ENCODE peak calls at places on chromosomes 3 and 15, in six cellular contexts. Y is GM12878, T is A549, E is ovary, G is HCT116, C is stomach. R is an unnamed sample.
A peak's percentile ranks its signal among the peaks of the same experiment; 100 is the strongest.

GRCh38 chr15:56537881-56538280 is 72.9 kb upstream of the MNS1 start:
- DNase-seq in T (no peak), C (peak; percentile 39), G (no peak), Y (no peak), E (no peak), R (peak; percentile 22)

GRCh38 chr3:188209740-188210139 is 55.8 kb downstream of the LPP start:
- DNase-seq in Y (no peak), T (no peak), G (no peak), E (no peak), C (no peak), R (no peak)

GRCh38 chr15:92391640-92392039 is 2.0 kb upstream of the ST8SIA2 start:
- DNase-seq in C (no peak), T (peak; percentile 74), E (no peak), G (peak; percentile 36), Y (no peak), R (no peak)

GRCh38 chr3:66499881-66500574 is 794 bp downstream of the LRIG1 start:
- DNase-seq in C (peak; percentile 34), E (peak; percentile 43), T (peak; percentile 20), G (no peak), Y (no peak), R (peak; percentile 38)

GRCh38 chr15:23566070-23567050 is 886 bp downstream of the MKRN3 start:
- DNase-seq in C (no peak), E (no peak), G (peak; percentile 29), Y (no peak), T (no peak), R (no peak)

GRCh38 chr3:51024765-51025681 is 350.3 kb downstream of the DOCK3 start:
- DNase-seq in G (no peak), C (peak; percentile 50), E (no peak), T (no peak), Y (no peak), R (peak; percentile 60)

GRCh38 chr3:160564205-160564922 is 1.0 kb downstream of the KPNA4 start:
- DNase-seq in G (no peak), T (peak; percentile 32), C (no peak), Y (no peak), E (no peak), R (peak; percentile 25)

GRCh38 chr3:37229740-37230139 is 55.4 kb upstream of the LRRFIP2 start:
- DNase-seq in T (no peak), E (no peak), G (no peak), C (peak; percentile 34), Y (no peak), R (peak; percentile 67)

GRCh38 chr15:36109943-36110658 is 469.3 kb upstream of the CDIN1 start:
- DNase-seq in Y (no peak), T (no peak), G (no peak), C (no peak), E (no peak), R (no peak)

GRCh38 chr15:68184616-68185470 is 20.3 kb downstream of the CALML4 start:
- DNase-seq in Y (no peak), G (no peak), C (no peak), T (no peak), E (no peak), R (no peak)

GRCh38 chr3:188672840-188673239 is 498.9 kb upstream of the TPRG1 start:
- DNase-seq in T (no peak), G (no peak), Y (no peak), E (no peak), C (no peak), R (no peak)

GRCh38 chr3:139520028-139520737 is 19.4 kb downstream of the RBP1 start:
- DNase-seq in E (no peak), Y (no peak), T (peak; percentile 12), C (no peak), G (peak; percentile 69), R (peak; percentile 15)

GRCh38 chr3:124260206-124260915 is 268.4 kb upstream of the ROPN1 start:
- DNase-seq in Y (no peak), C (no peak), T (peak; percentile 19), G (no peak), E (peak; percentile 45), R (no peak)

GRCh38 chr3:168272343-168272984 is 176.7 kb upstream of the GOLIM4 start:
- DNase-seq in E (no peak), C (no peak), Y (no peak), G (no peak), T (no peak), R (no peak)

GRCh38 chr3:33372218-33373081 is 67.8 kb downstream of the UBP1 start:
- DNase-seq in Y (no peak), C (peak; percentile 45), G (peak; percentile 70), T (peak; percentile 29), E (peak; percentile 48), R (peak; percentile 30)

GRCh38 chr3:132255041-132255745 is 62.0 kb upstream of the ACP3 start:
- DNase-seq in T (no peak), E (no peak), G (no peak), Y (no peak), C (no peak), R (no peak)

GRCh38 chr3:122102191-122102935 is 47.2 kb downstream of the CD86 start:
- DNase-seq in Y (peak; percentile 95), C (no peak), E (no peak), T (no peak), G (no peak), R (no peak)

GRCh38 chr3:143358155-143358792 is 238.7 kb downstream of the CHST2 start:
- DNase-seq in T (no peak), G (no peak), C (no peak), E (no peak), Y (no peak), R (no peak)

GRCh38 chr15:31435891-31436628 is 109.4 kb downstream of the KLF13 start:
- DNase-seq in G (peak; percentile 15), T (no peak), E (peak; percentile 57), C (no peak), Y (no peak), R (no peak)

GRCh38 chr3:56890448-56891083 is 88.8 kb upstream of the ARHGEF3 start:
- DNase-seq in C (no peak), T (no peak), E (no peak), Y (no peak), G (no peak), R (no peak)

GRCh38 chr3:177694316-177694715 is 497.0 kb upstream of the TBL1XR1 start:
- DNase-seq in G (no peak), E (no peak), C (no peak), T (no peak), Y (no peak), R (no peak)

GRCh38 chr3:170179444-170179843 is 2.1 kb downstream of the PHC3 start:
- DNase-seq in T (no peak), G (no peak), E (no peak), Y (no peak), C (no peak), R (no peak)

GRCh38 chr3:9912294-9912935 is 4.5 kb upstream of the IL17RC start:
- DNase-seq in C (no peak), Y (no peak), G (no peak), T (no peak), E (no peak), R (no peak)

GRCh38 chr15:73683624-73684536 is at the start of gene CD276:
- DNase-seq in G (peak; percentile 45), T (peak; percentile 57), E (peak; percentile 73), C (peak; percentile 80), Y (no peak), R (peak; percentile 73)

GRCh38 chr3:100288288-100288894 is 27.6 kb downstream of the TBC1D23 start:
- DNase-seq in T (no peak), G (no peak), E (no peak), Y (no peak), C (no peak), R (no peak)

GRCh38 chr3:127038923-127039581 is 56.1 kb downstream of the PLXNA1 start:
- DNase-seq in G (no peak), T (no peak), C (no peak), E (no peak), Y (no peak), R (no peak)

GRCh38 chr3:31777887-31778286 is 203.2 kb downstream of the OSBPL10 start:
- DNase-seq in C (no peak), T (no peak), Y (no peak), E (no peak), G (no peak), R (no peak)
- TF ChIP-seq POLR2A in C (no peak), T (no peak), Y (no peak), E (no peak), G (no peak), R (no peak)

GRCh38 chr15:63712828-63713520 is 115.8 kb downstream of the FBXL22 start:
- DNase-seq in E (no peak), T (no peak), Y (peak; percentile 30), C (no peak), G (no peak), R (no peak)
- H3K4me3 ChIP-seq in E (no peak overlapping the region), T (no peak overlapping the region), Y (no peak overlapping the region), C (no peak overlapping the region), G (no peak overlapping the region), R (no peak overlapping the region)

GRCh38 chr3:152595975-152596832 is 238.7 kb upstream of the P2RY1 start:
- DNase-seq in G (no peak), E (peak; percentile 64), C (peak; percentile 42), T (no peak), Y (peak; percentile 88), R (peak; percentile 66)
- TF ChIP-seq POLR2A in G (no peak), E (no peak), C (no peak), T (no peak), Y (no peak), R (no peak)

GRCh38 chr3:48465531-48466378 is 19.2 kb downstream of the ATRIP start:
- DNase-seq in T (peak; percentile 97), G (peak; percentile 96), Y (no peak), E (peak; percentile 99), C (peak; percentile 97), R (peak; percentile 95)
- H3K4me3 ChIP-seq in T (peak overlapping the region; percentile 37), G (peak overlapping the region; percentile 60), Y (peak overlapping the region; percentile 88), E (peak overlapping the region; percentile 48), C (peak overlapping the region; percentile 60), R (peak overlapping the region; percentile 45)

DNA sequence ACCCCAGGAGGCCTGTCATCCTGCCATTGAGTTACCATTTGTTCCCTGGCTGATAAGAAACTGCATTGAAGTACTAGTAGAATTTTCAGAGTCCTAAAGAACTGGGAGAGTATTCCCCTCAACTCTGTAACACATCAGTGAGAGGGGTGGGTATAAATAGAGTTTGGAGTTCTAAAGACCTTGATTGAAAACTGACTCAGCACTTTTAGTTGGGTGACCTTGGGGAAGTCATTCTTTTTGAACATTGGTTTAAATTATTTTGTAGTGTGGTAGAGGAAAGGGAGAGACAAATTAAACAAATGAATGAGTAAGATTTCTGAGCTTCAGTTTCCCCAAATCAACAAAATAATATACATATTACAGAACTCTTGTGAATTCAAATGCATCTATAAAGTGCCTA is 344.5 kb upstream of the THBS1 start:
- DNase-seq in G (no peak), T (no peak), E (no peak), Y (no peak), C (no peak), R (no peak)
- TF ChIP-seq POLR2A in G (no peak), T (no peak), E (no peak), Y (no peak), C (no peak), R (no peak)

DNA sequence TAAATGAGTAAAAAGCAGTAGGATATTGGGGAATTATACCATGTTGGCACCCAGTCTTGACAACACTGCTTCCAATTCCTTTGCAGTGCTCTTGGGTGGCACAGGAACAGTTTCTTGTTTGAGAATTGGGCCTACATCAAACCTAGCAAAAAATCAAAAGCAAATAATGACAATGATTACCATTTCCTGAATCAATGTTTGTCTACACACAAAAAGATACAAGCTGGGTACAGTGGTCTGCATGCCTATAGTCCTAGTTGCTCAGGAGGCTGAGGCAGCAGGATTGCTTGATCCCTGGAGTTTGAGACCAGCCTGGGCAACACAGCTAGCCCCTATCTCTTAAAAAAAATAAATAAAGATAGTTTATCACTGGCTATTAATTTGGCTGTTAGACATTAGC is 8.0 kb downstream of the MTFMT start:
- DNase-seq in G (no peak), T (no peak), E (no peak), Y (no peak), C (no peak), R (no peak)
- H3K4me3 ChIP-seq in G (no peak overlapping the region), T (no peak overlapping the region), E (no peak overlapping the region), Y (no peak overlapping the region), C (no peak overlapping the region), R (no peak overlapping the region)